ENCODE peak calls at places on chromosomes 2 and 18, in six cellular contexts. F is GM03348, J is left cardiac atrium, M is WTC11, R is cardiac septum, D is A549. T is an unnamed sample.

GRCh38 chr2:20182241-20182931 is 42.5 kb downstream of the SDC1 start:
- DNase-seq in F (peak), J (no peak), M (no peak), R (no peak), D (peak), T (peak)

GRCh38 chr18:51390695-51391094 is 193.2 kb upstream of the MEX3C start:
- DNase-seq in F (no peak), J (no peak), M (no peak), R (no peak), D (peak), T (no peak)

GRCh38 chr2:217932661-217933325 is 70.0 kb downstream of the TNS1 start:
- DNase-seq in F (no peak), J (peak), M (no peak), R (no peak), D (no peak), T (no peak)

GRCh38 chr2:236638707-236639106 is 69.1 kb downstream of the ACKR3 start:
- DNase-seq in F (no peak), J (no peak), M (no peak), R (peak), D (no peak), T (no peak)

GRCh38 chr2:178584666-178585065 is 104.4 kb downstream of the PLEKHA3 start:
- DNase-seq in F (no peak), J (no peak), M (no peak), R (no peak), D (no peak), T (no peak)

GRCh38 chr2:237585590-237586221 is 4.8 kb downstream of the RAB17 start:
- DNase-seq in F (no peak), J (no peak), M (no peak), R (no peak), D (no peak), T (no peak)

GRCh38 chr2:237341872-237342271 is 72.1 kb downstream of the COL6A3 start:
- DNase-seq in F (no peak), J (no peak), M (no peak), R (no peak), D (no peak), T (no peak)

GRCh38 chr2:127000937-127001336 is 102.2 kb downstream of the TEX51 start:
- DNase-seq in F (no peak), J (no peak), M (no peak), R (no peak), D (no peak), T (no peak)

GRCh38 chr2:132974477-132975050 is 304.6 kb upstream of the LYPD1 start:
- DNase-seq in F (no peak), J (no peak), M (no peak), R (no peak), D (no peak), T (no peak)

GRCh38 chr2:128389521-128389920 is 70.9 kb upstream of the HS6ST1 start:
- DNase-seq in F (no peak), J (no peak), M (no peak), R (peak), D (no peak), T (no peak)

GRCh38 chr2:134231965-134232340 is 21.9 kb upstream of the MGAT5 start:
- DNase-seq in F (peak), J (no peak), M (no peak), R (no peak), D (no peak), T (peak)

GRCh38 chr2:160507464-160507863 is 13.9 kb upstream of the RBMS1 start:
- DNase-seq in F (no peak), J (no peak), M (no peak), R (no peak), D (no peak), T (no peak)

GRCh38 chr18:67639872-67640271 is 123.4 kb upstream of the DSEL start:
- DNase-seq in F (no peak), J (no peak), M (no peak), R (no peak), D (no peak), T (no peak)

GRCh38 chr2:96952976-96953610 is 33.3 kb downstream of the FAM178B start:
- DNase-seq in F (no peak), J (no peak), M (no peak), R (no peak), D (no peak), T (no peak)

GRCh38 chr18:27604583-27604982 is 419.5 kb upstream of the CHST9 start:
- DNase-seq in F (no peak), J (no peak), M (no peak), R (no peak), D (no peak), T (no peak)

GRCh38 chr2:83837823-83838222 is 621.3 kb downstream of the SUCLG1 start:
- DNase-seq in F (no peak), J (no peak), M (no peak), R (no peak), D (no peak), T (no peak)

GRCh38 chr18:33532978-33533377 is 45.0 kb upstream of the ASXL3 start:
- DNase-seq in F (no peak), J (no peak), M (no peak), R (no peak), D (no peak), T (no peak)

GRCh38 chr2:38794235-38794946 is 16.4 kb downstream of the GEMIN6 start:
- DNase-seq in F (no peak), J (no peak), M (no peak), R (no peak), D (no peak), T (no peak)

GRCh38 chr2:234300932-234301823 is 195.7 kb downstream of the ARL4C start:
- DNase-seq in F (no peak), J (no peak), M (no peak), R (no peak), D (no peak), T (no peak)

GRCh38 chr2:188765522-188765921 is 208.7 kb upstream of the COL3A1 start:
- DNase-seq in F (peak), J (peak), M (peak), R (no peak), D (peak), T (no peak)

GRCh38 chr2:200377774-200378336 is 71.4 kb downstream of the SPATS2L start:
- DNase-seq in F (no peak), J (no peak), M (no peak), R (no peak), D (peak), T (no peak)

GRCh38 chr2:177983183-177983788 is 89.3 kb downstream of the PDE11A start:
- DNase-seq in F (peak), J (no peak), M (peak), R (no peak), D (peak), T (peak)

GRCh38 chr2:235668782-235669181 is 174.9 kb downstream of the AGAP1 start:
- DNase-seq in F (no peak), J (no peak), M (no peak), R (peak), D (no peak), T (no peak)

GRCh38 chr18:44839239-44839666 is 158.6 kb downstream of the SETBP1 start:
- DNase-seq in F (peak), J (peak), M (peak), R (peak), D (peak), T (peak)

GRCh38 chr2:10071595-10071994 is 8.6 kb downstream of the CYS1 start:
- DNase-seq in F (no peak), J (no peak), M (peak), R (no peak), D (no peak), T (no peak)

T was measured in H54.